ENCODE peak calls at places on chromosomes 3 and 15, in nine cellular contexts. G is RPMI8226, N is ureter, L is T-helper 2 cell, S is EL, I is sigmoid colon, W is omental fat pad, J is AG10803, C is NCI-H446. U is an unnamed sample.

GRCh38 chr3:142992323-142992722 is 9.0 kb upstream of the U2SURP start:
- DNase-seq in G (no peak), N (no peak), L (no peak), S (no peak), I (no peak), W (no peak), J (no peak), C (no peak), U (no peak)

GRCh38 chr3:12395349-12396012 is 88.8 kb upstream of the TSEN2 start:
- DNase-seq in G (no peak), N (no peak), L (peak), S (peak), I (no peak), W (no peak), J (peak), C (no peak), U (no peak)

GRCh38 chr3:179421500-179421899 is 29.8 kb downstream of the GNB4 start:
- DNase-seq in G (peak), N (no peak), L (no peak), S (peak), I (no peak), W (no peak), J (peak), C (peak), U (no peak)

GRCh38 chr3:105130911-105131310 is 235.8 kb upstream of the ALCAM start:
- DNase-seq in G (no peak), N (no peak), L (no peak), S (no peak), I (no peak), W (no peak), J (no peak), C (no peak), U (no peak)

GRCh38 chr15:67039349-67040075 is 25.9 kb upstream of the SMAD3 start:
- DNase-seq in G (no peak), N (no peak), L (peak), S (no peak), I (no peak), W (no peak), J (no peak), C (no peak), U (no peak)

GRCh38 chr3:152100491-152101086 is 168.1 kb upstream of the MBNL1 start:
- DNase-seq in G (peak), N (no peak), L (peak), S (no peak), I (no peak), W (no peak), J (no peak), C (no peak), U (no peak)

GRCh38 chr3:163033652-163034051 is 1537.0 kb downstream of the OTOL1 start:
- DNase-seq in G (no peak), N (no peak), L (no peak), S (no peak), I (no peak), W (no peak), J (no peak), C (no peak), U (no peak)

GRCh38 chr3:110738531-110738930 is 333.1 kb upstream of the NECTIN3 start:
- DNase-seq in G (no peak), N (no peak), L (no peak), S (peak), I (no peak), W (no peak), J (peak), C (no peak), U (no peak)

GRCh38 chr3:72100062-72100511 is 315.1 kb upstream of the PROK2 start:
- DNase-seq in G (no peak), N (no peak), L (no peak), S (no peak), I (peak), W (no peak), J (no peak), C (no peak), U (no peak)

GRCh38 chr15:80856809-80857377 is 77.7 kb downstream of the CEMIP start:
- DNase-seq in G (no peak), N (no peak), L (peak), S (no peak), I (peak), W (no peak), J (peak), C (peak), U (no peak)

GRCh38 chr3:197956070-197956469 is 3.9 kb upstream of the LMLN start:
- DNase-seq in G (no peak), N (no peak), L (no peak), S (no peak), I (no peak), W (no peak), J (no peak), C (no peak), U (no peak)

GRCh38 chr3:161500057-161500836 is 3.6 kb downstream of the OTOL1 start:
- DNase-seq in G (no peak), N (no peak), L (no peak), S (no peak), I (no peak), W (no peak), J (no peak), C (no peak), U (no peak)

GRCh38 chr3:38315488-38316230 is 30.9 kb upstream of the XYLB start:
- DNase-seq in G (no peak), N (no peak), L (no peak), S (no peak), I (no peak), W (no peak), J (no peak), C (no peak), U (no peak)

GRCh38 chr3:54654776-54655175 is 273.1 kb downstream of the LRTM1 start:
- DNase-seq in G (no peak), N (no peak), L (no peak), S (no peak), I (no peak), W (no peak), J (no peak), C (no peak), U (no peak)

GRCh38 chr3:4716231-4716630 is 223.1 kb downstream of the ITPR1 start:
- DNase-seq in G (no peak), N (no peak), L (no peak), S (no peak), I (no peak), W (no peak), J (no peak), C (no peak), U (no peak)

GRCh38 chr3:120420855-120421570 is 29.8 kb downstream of the FSTL1 start:
- DNase-seq in G (no peak), N (no peak), L (no peak), S (peak), I (peak), W (no peak), J (peak), C (peak), U (no peak)

GRCh38 chr15:69200773-69201745 is 40.6 kb downstream of the GLCE start:
- DNase-seq in G (no peak), N (no peak), L (no peak), S (no peak), I (no peak), W (no peak), J (no peak), C (no peak), U (no peak)

GRCh38 chr3:120820748-120821147 is 78.2 kb downstream of the GTF2E1 start:
- DNase-seq in G (no peak), N (no peak), L (no peak), S (no peak), I (no peak), W (no peak), J (no peak), C (no peak), U (no peak)

GRCh38 chr15:25664761-25665160 is 198.4 kb downstream of the ATP10A start:
- DNase-seq in G (no peak), N (no peak), L (no peak), S (no peak), I (no peak), W (no peak), J (peak), C (no peak), U (no peak)

GRCh38 chr3:126109860-126110235 is 25.9 kb upstream of the SLC41A3 start:
- DNase-seq in G (no peak), N (no peak), L (no peak), S (no peak), I (peak), W (no peak), J (no peak), C (no peak), U (no peak)

GRCh38 chr15:70257573-70258220 is 160.0 kb upstream of the TLE3 start:
- DNase-seq in G (peak), N (no peak), L (no peak), S (no peak), I (no peak), W (no peak), J (no peak), C (no peak), U (no peak)

GRCh38 chr3:54965746-54966145 is 37.9 kb upstream of the LRTM1 start:
- DNase-seq in G (no peak), N (no peak), L (no peak), S (peak), I (no peak), W (no peak), J (peak), C (no peak), U (no peak)

GRCh38 chr15:91853501-91853967 is at the start of gene SLCO3A1:
- DNase-seq in G (peak), N (peak), L (peak), S (peak), I (peak), W (no peak), J (peak), C (peak), U (peak)

GRCh38 chr3:126545544-126545943 is 13.2 kb downstream of the C3orf22 start:
- DNase-seq in G (no peak), N (no peak), L (no peak), S (no peak), I (peak), W (no peak), J (no peak), C (no peak), U (peak)

GRCh38 chr3:139319428-139320402 is 24.1 kb upstream of the MRPS22 start:
- DNase-seq in G (peak), N (no peak), L (peak), S (no peak), I (no peak), W (no peak), J (no peak), C (no peak), U (no peak)

GRCh38 chr3:127194601-127195187 is 1.8 kb downstream of the PRR23E start:
- DNase-seq in G (no peak), N (no peak), L (no peak), S (no peak), I (no peak), W (no peak), J (no peak), C (no peak), U (no peak)

GRCh38 chr15:85542488-85542887 is 162.1 kb downstream of the AKAP13 start:
- DNase-seq in G (no peak), N (no peak), L (no peak), S (no peak), I (no peak), W (no peak), J (no peak), C (no peak), U (no peak)

GRCh38 chr15:51600114-51600513 is 22.5 kb downstream of the DMXL2 start:
- DNase-seq in G (no peak), N (no peak), L (no peak), S (peak), I (no peak), W (no peak), J (no peak), C (no peak), U (no peak)

GRCh38 chr3:139758654-139759291 is 81.0 kb upstream of the NMNAT3 start:
- DNase-seq in G (no peak), N (no peak), L (no peak), S (peak), I (no peak), W (no peak), J (peak), C (no peak), U (no peak)

GRCh38 chr3:62142280-62142679 is 231.1 kb downstream of the FEZF2 start:
- DNase-seq in G (no peak), N (no peak), L (no peak), S (no peak), I (no peak), W (no peak), J (no peak), C (no peak), U (no peak)

U was measured in CD8-positive, alpha-beta T cell.